ENCODE peak calls at places on chromosomes 1 and 21, in ten cellular contexts. I, A, G, K, R, P, J, L, N and E are unnamed samples.

GRCh38 chr1:209755926-209756607 is at the start of gene TRAF3IP3:
- DNase-seq in I (peak; percentile 58), A (peak; percentile 92), G (no peak), K (no peak), R (peak; percentile 97), P (no peak), J (no peak), L (no peak), N (no peak), E (no peak)

GRCh38 chr1:61491497-61491896 is 233.4 kb downstream of the TM2D1 start:
- DNase-seq in I (no peak), A (no peak), G (no peak), K (peak; percentile 19), R (no peak), P (no peak), J (no peak), L (no peak), N (no peak), E (no peak)

GRCh38 chr1:6148497-6149241 is 31.5 kb downstream of the CHD5 start:
- DNase-seq in I (peak; percentile 49), A (peak; percentile 80), G (no peak), K (peak; percentile 30), R (peak; percentile 25), P (peak; percentile 22), J (peak; percentile 80), L (no peak), N (no peak), E (no peak)

GRCh38 chr1:9890224-9890731 is 19.8 kb downstream of the CTNNBIP1 start:
- DNase-seq in I (no peak), A (no peak), G (peak; percentile 90), K (peak; percentile 87), R (peak; percentile 26), P (peak; percentile 90), J (no peak), L (peak; percentile 74), N (peak; percentile 89), E (no peak)

GRCh38 chr21:22343303-22343702 is 1345.1 kb downstream of the NCAM2 start:
- DNase-seq in I (no peak), A (no peak), G (no peak), K (no peak), R (no peak), P (no peak), J (no peak), L (no peak), N (no peak), E (no peak)

GRCh38 chr1:19284881-19285280 is 3.7 kb downstream of the AKR7A3 start:
- DNase-seq in I (no peak), A (no peak), G (no peak), K (no peak), R (no peak), P (no peak), J (no peak), L (no peak), N (no peak), E (no peak)

GRCh38 chr21:37915516-37915915 is 741 bp downstream of the KCNJ6 start:
- DNase-seq in I (no peak), A (no peak), G (no peak), K (no peak), R (no peak), P (no peak), J (no peak), L (no peak), N (no peak), E (no peak)

GRCh38 chr1:170318736-170319135 is 173.0 kb downstream of the NTMT2 start:
- DNase-seq in I (no peak), A (no peak), G (no peak), K (no peak), R (no peak), P (no peak), J (no peak), L (no peak), N (no peak), E (no peak)

GRCh38 chr21:46431448-46431847 is 27.2 kb upstream of the DIP2A start:
- DNase-seq in I (no peak), A (peak; percentile 56), G (no peak), K (no peak), R (no peak), P (no peak), J (no peak), L (peak; percentile 48), N (no peak), E (no peak)

GRCh38 chr1:210677533-210677932 is 348.8 kb downstream of the HHAT start:
- DNase-seq in I (no peak), A (no peak), G (no peak), K (no peak), R (no peak), P (no peak), J (no peak), L (no peak), N (no peak), E (no peak)

GRCh38 chr1:155083865-155084721 is 5.5 kb downstream of the EFNA3 start:
- DNase-seq in I (peak; percentile 58), A (no peak), G (no peak), K (peak; percentile 48), R (peak; percentile 61), P (peak; percentile 18), J (no peak), L (no peak), N (peak; percentile 24), E (no peak)
- H3K27ac ChIP-seq in I (no peak overlapping the region), A (peak overlapping the region; percentile 93), G (no peak overlapping the region), K (no peak overlapping the region), R (no peak overlapping the region), P (no peak overlapping the region), J (no peak overlapping the region), L (no peak overlapping the region), N (no peak overlapping the region), E (peak overlapping the region; percentile 96)

DNA sequence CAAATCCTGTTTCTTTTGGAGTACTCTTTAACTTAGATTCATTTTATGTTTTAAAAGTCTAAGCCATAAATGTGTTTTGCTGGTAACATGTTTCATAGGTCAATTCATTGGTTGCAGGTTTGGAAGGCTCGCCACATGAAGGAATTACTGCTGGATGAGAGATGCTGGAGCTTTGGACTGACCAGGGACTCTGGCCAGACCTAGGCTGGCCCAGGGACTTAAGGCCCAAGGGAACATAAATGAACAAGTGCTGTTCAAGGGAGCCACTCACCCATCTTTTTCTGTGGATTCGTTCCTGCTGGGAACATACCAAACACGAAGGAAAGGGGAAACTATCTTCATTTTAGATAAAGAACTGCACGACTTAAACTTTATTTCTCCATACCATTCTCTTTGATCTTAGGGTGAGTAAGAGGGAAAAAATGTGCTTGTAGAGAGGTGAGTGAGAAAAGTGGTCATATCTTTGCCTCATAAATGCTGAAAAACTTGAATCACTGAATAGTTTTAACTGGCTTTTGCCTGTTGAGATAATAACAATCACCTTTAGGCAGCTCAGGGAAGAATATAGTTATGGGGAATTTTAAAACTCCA is 15.3 kb upstream of the SHCBP1L start:
- DNase-seq in I (no peak), A (no peak), G (no peak), K (no peak), R (no peak), P (no peak), J (no peak), L (no peak), N (peak; percentile 88), E (no peak)
- H3K4me3 ChIP-seq in I (no peak overlapping the region), A (no peak overlapping the region), G (no peak overlapping the region), K (no peak overlapping the region), R (no peak overlapping the region), P (no peak overlapping the region), J (no peak overlapping the region), L (no peak overlapping the region), N (peak overlapping the region; percentile 13), E (no peak overlapping the region)

DNA sequence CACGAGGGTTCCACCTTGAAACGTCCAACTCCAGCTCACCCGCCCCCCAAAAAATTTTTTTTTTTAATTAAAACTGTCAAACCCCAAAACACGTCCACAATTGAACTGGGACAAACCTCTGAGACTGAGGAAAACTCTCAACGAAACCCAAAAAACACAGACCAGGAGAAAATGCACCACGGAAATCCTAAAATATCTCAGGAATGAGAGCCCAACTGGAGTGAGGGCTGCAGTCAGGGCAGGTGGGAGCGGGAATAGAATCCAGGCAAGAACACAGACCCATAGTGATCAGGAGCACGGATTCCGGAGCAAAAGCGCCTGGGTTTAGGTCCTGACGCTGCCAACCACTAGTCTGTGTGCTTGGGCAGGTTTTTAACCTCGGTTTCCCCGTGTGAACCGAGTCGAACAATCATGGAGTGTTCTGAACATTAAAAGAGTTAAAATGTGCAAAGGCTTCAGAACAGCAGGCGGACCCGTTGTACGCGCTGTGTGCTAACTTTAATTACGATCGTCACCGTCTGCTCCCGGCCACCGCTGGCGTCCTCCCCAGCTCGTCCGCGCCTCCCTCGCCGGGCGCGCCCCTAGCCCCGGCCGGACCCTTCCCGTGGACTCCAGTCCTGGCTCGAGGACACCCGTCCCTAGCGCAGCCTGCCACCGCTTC is 624 bp downstream of the ARHGAP29 start:
- DNase-seq in I (peak; percentile 43), A (no peak), G (no peak), K (peak; percentile 35), R (no peak), P (no peak), J (no peak), L (peak; percentile 79), N (no peak), E (peak; percentile 50)
- H3K27me3 ChIP-seq in I (peaks cover 2% of the 10 kb centered on the region), A (peaks cover 22% of the 10 kb centered on the region), G (no peaks in the 10 kb centered on the region), K (no peaks in the 10 kb centered on the region), R (peaks cover 47% of the 10 kb centered on the region), P (no peaks in the 10 kb centered on the region), J (peaks cover 20% of the 10 kb centered on the region), L (no peaks in the 10 kb centered on the region), N (no peaks in the 10 kb centered on the region), E (peaks cover 50% of the 10 kb centered on the region)

GRCh38 chr1:230087722-230088115 is 20.7 kb downstream of the GALNT2 start:
- DNase-seq in I (no peak), A (no peak), G (no peak), K (no peak), R (no peak), P (no peak), J (no peak), L (no peak), N (no peak), E (no peak)

GRCh38 chr1:230087034-230087721 is 20.1 kb downstream of the GALNT2 start:
- DNase-seq in I (no peak), A (no peak), G (no peak), K (no peak), R (peak; percentile 50), P (no peak), J (no peak), L (no peak), N (no peak), E (no peak)

GRCh38 chr1:230091473-230092231 is 24.6 kb downstream of the GALNT2 start:
- DNase-seq in I (no peak), A (no peak), G (no peak), K (no peak), R (no peak), P (no peak), J (no peak), L (no peak), N (peak; percentile 94), E (no peak)

GRCh38 chr1:230086152-230086551 is 19.1 kb downstream of the GALNT2 start:
- DNase-seq in I (no peak), A (no peak), G (no peak), K (no peak), R (no peak), P (no peak), J (no peak), L (no peak), N (no peak), E (no peak)

DNA sequence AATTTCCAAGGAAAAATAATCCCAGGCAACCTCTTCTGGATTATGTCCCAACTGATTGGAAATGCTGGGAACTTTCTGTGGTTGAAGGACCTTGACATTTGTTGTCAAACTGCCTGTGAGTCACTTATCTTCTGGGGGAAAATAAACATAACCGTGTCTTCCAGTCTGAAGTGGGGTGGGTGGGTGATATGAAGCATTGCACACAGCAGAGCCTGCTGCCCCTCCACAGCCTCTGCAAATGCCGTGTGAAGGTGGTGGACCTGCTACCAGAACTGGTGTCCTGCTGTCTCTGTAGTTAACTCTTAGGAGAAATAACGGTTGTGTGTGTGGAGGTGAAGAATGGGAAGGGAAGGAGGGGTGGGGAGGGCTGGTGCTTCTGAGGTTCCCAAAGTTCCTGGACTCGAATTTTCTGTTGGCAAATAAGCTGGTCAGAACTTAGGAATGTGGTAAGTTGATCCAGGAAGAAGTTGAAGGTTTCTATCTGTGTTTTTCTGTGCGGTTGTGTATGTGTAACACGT is 23.2 kb downstream of the GALNT2 start:
- DNase-seq in I (no peak), A (no peak), G (no peak), K (no peak), R (no peak), P (peak; percentile 76), J (no peak), L (no peak), N (peak; percentile 82), E (no peak)
- H3K27ac ChIP-seq in I (no peak overlapping the region), A (no peak overlapping the region), G (peak overlapping the region; percentile 89), K (no peak overlapping the region), R (no peak overlapping the region), P (peak overlapping the region; percentile 85), J (no peak overlapping the region), L (no peak overlapping the region), N (peak overlapping the region; percentile 94), E (no peak overlapping the region)